ENCODE peak calls at places on chromosomes 2 and 18, in six cellular contexts. I is colonic mucosa; T is cardiac muscle cell; S is sigmoid colon; U is CD8-positive, alpha-beta T cell; M is GM23338. F is an unnamed sample.
A peak's percentile ranks its signal among the peaks of the same experiment; 100 is the strongest.

GRCh38 chr2:223976635-223977226 is 19.5 kb downstream of the MRPL44 start:
- DNase-seq in I (no peak), S (no peak), T (no peak), M (no peak), U (no peak), F (no peak)

GRCh38 chr2:148874868-148875341 is at the start of gene KIF5C:
- DNase-seq in I (peak; percentile 88), M (peak; percentile 97), T (peak; percentile 92), U (peak; percentile 86), S (peak; percentile 90), F (peak; percentile 83)

GRCh38 chr2:119255760-119256573 is 32.3 kb downstream of the STEAP3 start:
- DNase-seq in S (no peak), I (no peak), M (peak; percentile 77), U (no peak), T (no peak), F (no peak)

GRCh38 chr2:164840458-164840929 is 1.1 kb downstream of the COBLL1 start:
- DNase-seq in T (peak; percentile 19), M (peak; percentile 45), I (peak; percentile 72), S (peak; percentile 74), U (no peak), F (peak; percentile 45)

GRCh38 chr2:167764772-167765341 is 482.5 kb downstream of the STK39 start:
- DNase-seq in T (no peak), I (no peak), S (no peak), U (no peak), M (no peak), F (no peak)

GRCh38 chr2:237662671-237663093 is 35.3 kb downstream of the LRRFIP1 start:
- DNase-seq in T (peak; percentile 84), M (peak; percentile 96), I (peak; percentile 96), S (peak; percentile 98), U (peak; percentile 57), F (peak; percentile 86)

GRCh38 chr2:220417503-220417902 is 790.1 kb downstream of the SLC4A3 start:
- DNase-seq in T (peak; percentile 4), I (no peak), M (peak; percentile 29), U (no peak), S (no peak), F (no peak)

GRCh38 chr2:175709248-175709647 is 292.8 kb downstream of the LNPK start:
- DNase-seq in S (no peak), M (peak; percentile 23), I (no peak), U (no peak), T (no peak), F (no peak)

GRCh38 chr2:199136681-199137080 is 321.1 kb downstream of the SATB2 start:
- DNase-seq in T (peak; percentile 54), U (no peak), M (no peak), S (no peak), I (peak; percentile 27), F (no peak)

GRCh38 chr2:169978402-169979017 is 151.3 kb downstream of the UBR3 start:
- DNase-seq in U (no peak), M (peak; percentile 4), I (no peak), S (no peak), T (no peak), F (no peak)

GRCh38 chr2:72211777-72212515 is 64.3 kb upstream of the CYP26B1 start:
- DNase-seq in U (no peak), M (no peak), I (no peak), T (no peak), S (no peak), F (no peak)

GRCh38 chr2:171963198-171963597 is 36.6 kb upstream of the METAP1D start:
- DNase-seq in I (no peak), T (no peak), U (no peak), S (no peak), M (no peak), F (no peak)

GRCh38 chr2:46548103-46548486 is 68.7 kb downstream of the TMEM247 start:
- DNase-seq in I (peak; percentile 31), S (no peak), U (no peak), M (no peak), T (no peak), F (peak; percentile 50)

GRCh38 chr2:46547223-46548102 is 68.1 kb downstream of the TMEM247 start:
- DNase-seq in I (peak; percentile 33), M (no peak), S (peak; percentile 79), U (no peak), T (no peak), F (peak; percentile 52)

GRCh38 chr2:46549159-46549902 is 70.0 kb downstream of the TMEM247 start:
- DNase-seq in T (no peak), I (no peak), U (no peak), M (no peak), S (no peak), F (no peak)

GRCh38 chr2:46550686-46551404 is 71.5 kb downstream of the TMEM247 start:
- DNase-seq in M (no peak), T (no peak), U (no peak), I (no peak), S (no peak), F (no peak)

DNA sequence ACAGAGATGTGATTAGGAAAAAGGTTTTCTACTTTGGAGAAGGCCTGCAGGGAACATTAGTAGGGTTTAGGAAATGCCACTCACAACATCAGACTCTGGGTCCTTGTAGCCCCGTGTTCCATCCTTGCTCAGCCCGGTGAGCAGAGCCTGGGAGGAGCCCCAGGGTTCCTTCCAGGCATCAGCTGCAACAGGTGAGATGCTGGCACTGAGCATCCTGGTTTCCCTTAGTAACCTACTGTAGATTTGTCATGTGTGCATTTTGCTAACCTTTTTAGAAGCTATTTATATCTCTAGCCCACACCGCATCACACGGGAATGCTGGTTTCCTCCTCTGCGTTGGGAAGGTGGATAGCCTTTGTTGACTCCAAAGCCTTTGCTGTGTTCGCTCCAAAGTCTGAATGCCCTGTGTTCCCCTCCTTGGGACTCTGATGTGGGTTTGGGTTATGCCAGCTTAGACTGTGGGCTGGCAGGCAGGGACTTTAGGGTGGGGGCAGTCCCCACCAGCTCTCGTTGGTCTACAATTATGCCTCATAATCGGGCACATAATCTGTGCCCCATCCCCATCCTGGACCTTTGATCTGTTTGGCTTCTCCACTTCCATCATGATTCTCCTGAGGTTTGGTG is 69.3 kb downstream of the TMEM247 start:
- DNase-seq in I (no peak), M (no peak), T (no peak), U (no peak), S (no peak), F (no peak)
- H3K4me1 ChIP-seq in I (no peaks in the 10 kb centered on the region), M (peaks cover 3% of the 10 kb centered on the region), T (peaks cover 70% of the 10 kb centered on the region), U (peaks cover 51% of the 10 kb centered on the region), S (peaks cover 66% of the 10 kb centered on the region), F (peaks cover 93% of the 10 kb centered on the region)

DNA sequence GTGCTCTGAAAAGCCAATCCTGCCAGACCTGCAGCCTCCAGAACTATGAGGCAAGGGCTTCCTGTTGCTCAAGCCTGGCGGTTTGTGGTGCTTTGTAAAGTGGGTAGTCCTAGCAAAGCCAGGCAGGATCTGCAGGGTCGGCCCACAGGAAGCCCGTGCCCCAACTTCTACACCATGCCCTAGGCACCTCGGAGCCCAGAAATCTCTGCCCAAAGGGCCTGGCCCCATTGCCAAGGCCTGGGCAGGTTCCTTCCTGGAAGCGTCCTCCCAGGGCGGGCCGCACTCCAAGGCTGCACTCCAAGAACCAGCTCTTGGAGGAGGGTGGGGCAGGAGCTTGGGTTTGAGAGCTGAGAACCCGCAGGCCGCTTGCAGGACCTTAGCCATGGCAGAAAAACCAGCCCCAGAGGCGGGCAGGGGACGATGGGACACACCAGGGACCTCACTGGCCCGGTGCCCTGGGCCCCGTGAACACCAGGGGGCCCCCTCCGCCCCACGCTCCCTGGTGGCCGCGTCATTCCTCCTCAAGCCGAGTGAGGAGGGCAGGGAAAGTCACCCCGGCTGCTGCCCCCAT is 37.2 kb upstream of the ID2 start:
- DNase-seq in I (peak; percentile 37), S (peak; percentile 60), T (no peak), M (peak; percentile 23), U (no peak), F (peak; percentile 55)
- TF ChIP-seq CTCF in I (no peak), S (no peak), T (peak; percentile 46), M (peak; percentile 60), U (no peak), F (peak; percentile 24)

DNA sequence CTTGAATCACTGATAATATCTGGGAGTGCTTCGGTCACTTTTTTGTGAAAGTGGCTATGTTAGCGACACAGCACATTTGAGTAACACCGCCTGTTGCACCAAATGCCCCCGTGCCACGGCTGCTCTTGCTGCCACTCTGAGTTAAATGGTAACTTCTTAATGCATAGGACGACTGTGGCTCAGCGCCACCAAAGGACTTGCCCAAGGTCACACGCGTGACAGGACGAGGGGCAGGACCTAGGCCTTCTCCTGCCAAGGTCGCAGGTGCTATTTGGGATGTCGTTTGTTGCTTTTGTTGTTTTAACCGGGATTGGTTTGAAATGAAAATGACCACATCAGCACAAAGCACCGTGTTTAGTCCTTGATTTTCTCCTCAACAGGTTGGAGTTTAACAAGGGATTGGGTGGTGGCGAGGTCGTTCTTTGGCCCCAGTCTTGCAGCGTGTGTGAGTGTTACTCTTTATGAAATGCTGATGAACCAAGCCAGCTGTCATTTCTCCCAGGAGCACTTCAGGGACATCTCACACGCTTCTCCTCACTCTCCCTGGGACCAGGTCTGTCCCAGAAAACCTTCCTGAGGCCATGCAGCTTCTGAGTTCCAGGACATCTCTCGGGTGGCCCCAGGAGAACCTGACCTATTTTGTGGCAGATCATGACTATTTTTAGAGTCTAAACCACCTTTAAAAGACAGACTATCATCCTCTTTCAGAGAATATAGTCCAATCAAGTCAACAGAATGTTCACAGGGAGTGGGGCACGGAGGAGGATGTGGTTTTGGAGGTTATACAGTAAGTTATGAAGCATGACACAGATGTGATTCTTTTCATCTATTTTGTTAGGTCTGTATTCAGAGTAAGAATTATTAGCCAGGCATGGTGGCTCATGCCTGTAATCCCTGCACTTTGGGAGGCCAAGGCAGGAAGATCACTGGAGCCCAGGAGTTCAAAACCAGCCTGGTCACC is 49.9 kb downstream of the MTCL1 start:
- DNase-seq in T (no peak), S (no peak), I (no peak), M (no peak), U (peak; percentile 83), F (no peak)
- H3K27ac ChIP-seq in T (no peak overlapping the region), S (no peak overlapping the region), I (no peak overlapping the region), M (no peak overlapping the region), U (no peak overlapping the region), F (no peak overlapping the region)

GRCh38 chr2:79887747-79888374 is 375.0 kb downstream of the CTNNA2 start:
- DNase-seq in I (peak; percentile 34), S (no peak), U (no peak), T (peak; percentile 68), M (peak; percentile 82), F (peak; percentile 17)
- H3K4me1 ChIP-seq in I (no peaks in the 10 kb centered on the region), S (no peaks in the 10 kb centered on the region), U (no peaks in the 10 kb centered on the region), T (peaks cover 4% of the 10 kb centered on the region), M (peaks cover 10% of the 10 kb centered on the region), F (no peaks in the 10 kb centered on the region)

DNA sequence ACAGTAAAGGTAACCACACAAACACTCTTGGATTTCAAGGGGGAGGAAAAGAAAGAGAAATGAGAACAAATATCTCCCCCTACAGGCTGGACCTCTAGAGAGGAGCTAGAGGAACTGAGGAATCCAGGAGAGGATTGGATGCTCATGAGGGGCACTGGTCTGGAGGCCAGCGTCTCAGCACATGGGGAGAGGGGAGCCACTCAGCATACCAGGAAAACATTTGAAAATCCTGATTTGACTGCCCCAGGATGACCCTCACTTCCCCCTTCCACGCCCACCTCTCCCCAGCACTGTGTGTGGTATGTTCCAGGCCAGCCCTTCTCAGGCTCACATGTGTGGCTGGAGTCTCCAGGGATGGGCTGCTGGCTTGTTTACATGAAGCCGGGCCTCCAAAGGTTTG is 396.8 kb upstream of the ID2 start:
- DNase-seq in M (peak; percentile 46), T (no peak), I (no peak), U (no peak), S (no peak), F (no peak)
- TF ChIP-seq CTCF in M (peak; percentile 64), T (peak; percentile 40), I (no peak), U (no peak), S (no peak), F (peak; percentile 44)

GRCh38 chr2:207149253-207150213 is 16.2 kb downstream of the KLF7 start:
- DNase-seq in I (no peak), U (no peak), S (no peak), T (peak; percentile 39), M (no peak), F (no peak)
- H3K27ac ChIP-seq in I (no peak overlapping the region), U (no peak overlapping the region), S (peak overlapping the region; percentile 84), T (no peak overlapping the region), M (no peak overlapping the region), F (peak overlapping the region; percentile 65)

GRCh38 chr2:241901500-241902351 is 32.2 kb downstream of the RTP5 start:
- DNase-seq in S (no peak), T (peak; percentile 78), I (no peak), U (no peak), M (peak; percentile 77), F (no peak)
- H3K4me1 ChIP-seq in S (peaks cover 13% of the 10 kb centered on the region), T (peaks cover 7% of the 10 kb centered on the region), I (no peaks in the 10 kb centered on the region), U (no peaks in the 10 kb centered on the region), M (peaks cover 13% of the 10 kb centered on the region), F (peaks cover 30% of the 10 kb centered on the region)